ENCODE peak calls at places on chromosomes 3 and 15, in four cellular contexts. One of them, this sample, is unnamed.

GRCh38 chr3:180749322-180749721 is 70.0 kb upstream of the CCDC39 start:
- DNase-seq in naive thymus-derived CD8-positive, alpha-beta T cell: no peak
- DNase-seq in cardiac muscle cell: no peak
- DNase-seq in epithelial cell of esophagus: no peak
- DNase-seq in this sample: no peak

GRCh38 chr3:129341331-129342141 is 62.9 kb downstream of the HMCES start:
- DNase-seq in naive thymus-derived CD8-positive, alpha-beta T cell: no peak
- DNase-seq in cardiac muscle cell: no peak
- DNase-seq in epithelial cell of esophagus: no peak
- DNase-seq in this sample: no peak

GRCh38 chr3:112775011-112775742 is 71.5 kb downstream of the CD200R1L start:
- DNase-seq in naive thymus-derived CD8-positive, alpha-beta T cell: no peak
- DNase-seq in cardiac muscle cell: no peak
- DNase-seq in epithelial cell of esophagus: no peak
- DNase-seq in this sample: no peak

GRCh38 chr3:185549111-185549510 is 3.3 kb downstream of the LIPH start:
- DNase-seq in naive thymus-derived CD8-positive, alpha-beta T cell: no peak
- DNase-seq in cardiac muscle cell: no peak
- DNase-seq in epithelial cell of esophagus: peak; percentile 97
- DNase-seq in this sample: no peak

GRCh38 chr15:56472278-56472677 is 7.3 kb upstream of the MNS1 start:
- DNase-seq in naive thymus-derived CD8-positive, alpha-beta T cell: no peak
- DNase-seq in cardiac muscle cell: no peak
- DNase-seq in epithelial cell of esophagus: no peak
- DNase-seq in this sample: no peak

GRCh38 chr3:124837730-124838186 is 49.4 kb downstream of the ITGB5 start:
- DNase-seq in naive thymus-derived CD8-positive, alpha-beta T cell: no peak
- DNase-seq in cardiac muscle cell: no peak
- DNase-seq in epithelial cell of esophagus: peak; percentile 74
- DNase-seq in this sample: peak; percentile 30

GRCh38 chr3:132538072-132538471 is 59.0 kb upstream of the ACKR4 start:
- DNase-seq in naive thymus-derived CD8-positive, alpha-beta T cell: no peak
- DNase-seq in cardiac muscle cell: no peak
- DNase-seq in epithelial cell of esophagus: no peak
- DNase-seq in this sample: no peak

GRCh38 chr15:56739964-56740640 is 6.8 kb upstream of the ZNF280D start:
- DNase-seq in naive thymus-derived CD8-positive, alpha-beta T cell: no peak
- DNase-seq in cardiac muscle cell: no peak
- DNase-seq in epithelial cell of esophagus: no peak
- DNase-seq in this sample: no peak

GRCh38 chr3:197327701-197328100 is 29.3 kb upstream of the DLG1 start:
- DNase-seq in naive thymus-derived CD8-positive, alpha-beta T cell: no peak
- DNase-seq in cardiac muscle cell: no peak
- DNase-seq in epithelial cell of esophagus: peak; percentile 27
- DNase-seq in this sample: no peak

GRCh38 chr3:171173732-171174131 is 147.2 kb upstream of the SLC2A2 start:
- DNase-seq in naive thymus-derived CD8-positive, alpha-beta T cell: no peak
- DNase-seq in cardiac muscle cell: no peak
- DNase-seq in epithelial cell of esophagus: no peak
- DNase-seq in this sample: no peak

GRCh38 chr3:85074003-85074402 is 115.2 kb downstream of the CADM2 start:
- DNase-seq in naive thymus-derived CD8-positive, alpha-beta T cell: no peak
- DNase-seq in cardiac muscle cell: no peak
- DNase-seq in epithelial cell of esophagus: no peak
- DNase-seq in this sample: no peak

GRCh38 chr15:26449296-26449695 is 323.6 kb downstream of the GABRB3 start:
- DNase-seq in naive thymus-derived CD8-positive, alpha-beta T cell: no peak
- DNase-seq in cardiac muscle cell: no peak
- DNase-seq in epithelial cell of esophagus: peak; percentile 66
- DNase-seq in this sample: no peak

GRCh38 chr3:98971183-98971681 is 69.7 kb upstream of the DCBLD2 start:
- DNase-seq in naive thymus-derived CD8-positive, alpha-beta T cell: no peak
- DNase-seq in cardiac muscle cell: no peak
- DNase-seq in epithelial cell of esophagus: peak; percentile 94
- DNase-seq in this sample: no peak

GRCh38 chr15:62125763-62126162 is 39.3 kb downstream of the C2CD4B start:
- DNase-seq in naive thymus-derived CD8-positive, alpha-beta T cell: no peak
- DNase-seq in cardiac muscle cell: peak; percentile 29
- DNase-seq in epithelial cell of esophagus: peak; percentile 64
- DNase-seq in this sample: no peak

GRCh38 chr3:183812746-183813445 is 12.5 kb downstream of the MAP6D1 start:
- DNase-seq in naive thymus-derived CD8-positive, alpha-beta T cell: no peak
- DNase-seq in cardiac muscle cell: no peak
- DNase-seq in epithelial cell of esophagus: no peak
- DNase-seq in this sample: no peak

GRCh38 chr3:132984181-132984580 is 54.0 kb upstream of the TMEM108 start:
- DNase-seq in naive thymus-derived CD8-positive, alpha-beta T cell: no peak
- DNase-seq in cardiac muscle cell: no peak
- DNase-seq in epithelial cell of esophagus: peak; percentile 29
- DNase-seq in this sample: no peak

GRCh38 chr3:30752961-30753360 is 141.5 kb downstream of the GADL1 start:
- DNase-seq in naive thymus-derived CD8-positive, alpha-beta T cell: no peak
- DNase-seq in cardiac muscle cell: no peak
- DNase-seq in epithelial cell of esophagus: peak; percentile 88
- DNase-seq in this sample: no peak

GRCh38 chr15:64697911-64698369 is 77.4 kb downstream of the RBPMS2 start:
- DNase-seq in naive thymus-derived CD8-positive, alpha-beta T cell: no peak
- DNase-seq in cardiac muscle cell: no peak
- DNase-seq in epithelial cell of esophagus: peak; percentile 63
- DNase-seq in this sample: no peak

GRCh38 chr3:12471228-12471627 is 13.1 kb upstream of the TSEN2 start:
- DNase-seq in naive thymus-derived CD8-positive, alpha-beta T cell: no peak
- DNase-seq in cardiac muscle cell: no peak
- DNase-seq in epithelial cell of esophagus: peak; percentile 76
- DNase-seq in this sample: no peak

This sample was measured in endothelial cell.